ENCODE peak calls at places on chromosome 3, in five cellular contexts. P is KBM-7, H is HTR-8/SVneo, S is adipocyte, G is ovary. E is an unnamed sample.

GRCh38 chr3:134034005-134034785 is 4.5 kb upstream of the SLCO2A1 start:
- DNase-seq in H (no peak), P (no peak), S (no peak), G (no peak), E (no peak)

GRCh38 chr3:156258301-156258700 is 137.9 kb downstream of the KCNAB1 start:
- DNase-seq in S (no peak), P (no peak), H (no peak), G (no peak), E (no peak)

GRCh38 chr3:134328147-134328591 is 46.1 kb downstream of the AMOTL2 start:
- DNase-seq in P (no peak), H (peak; percentile 67), G (no peak), S (peak; percentile 91), E (peak; percentile 45)

GRCh38 chr3:168165390-168166269 is 69.9 kb upstream of the GOLIM4 start:
- DNase-seq in S (peak; percentile 93), H (peak; percentile 61), P (peak; percentile 70), G (no peak), E (peak; percentile 71)

GRCh38 chr3:193960485-193961172 is 175.3 kb upstream of the HES1 start:
- DNase-seq in G (no peak), H (no peak), P (no peak), S (no peak), E (no peak)

GRCh38 chr3:22621205-22621809 is 581.8 kb upstream of the UBE2E2 start:
- DNase-seq in H (no peak), S (no peak), G (no peak), P (no peak), E (no peak)

GRCh38 chr3:23735575-23736326 is 70.0 kb upstream of the UBE2E1 start:
- DNase-seq in H (no peak), S (no peak), P (no peak), G (peak; percentile 42), E (no peak)

GRCh38 chr3:107269081-107269480 is 108.2 kb upstream of the CCDC54 start:
- DNase-seq in G (no peak), S (no peak), P (no peak), H (no peak), E (no peak)

GRCh38 chr3:1135194-1135593 is 42.4 kb downstream of the CNTN6 start:
- DNase-seq in H (no peak), S (no peak), P (no peak), G (no peak), E (no peak)